ENCODE peak calls at places on chromosome 6, in seven cellular contexts. L is D341Med, E is HT-29, G is pons, V is neural crest cell, U is GM04503, Z is Right ventricle myocardium superior. R is an unnamed sample.

GRCh38 chr6:163414117-163414366 is 476 bp upstream of the QKI start:
- DNase-seq in U (no peak), E (no peak), G (no peak), V (no peak), L (no peak), Z (no peak), R (no peak)

GRCh38 chr6:149306967-149307366 is 10.5 kb upstream of the TAB2 start:
- DNase-seq in L (no peak), E (no peak), U (no peak), Z (no peak), G (no peak), V (no peak), R (no peak)

GRCh38 chr6:89536230-89536629 is 102.3 kb downstream of the LYRM2 start:
- DNase-seq in Z (no peak), G (no peak), L (no peak), V (no peak), U (no peak), E (no peak), R (no peak)

GRCh38 chr6:136408205-136408604 is 118.6 kb upstream of the BCLAF1 start:
- DNase-seq in Z (no peak), G (no peak), U (peak; percentile 24), L (no peak), E (peak; percentile 39), V (no peak), R (no peak)

GRCh38 chr6:147540075-147540474 is 31.6 kb downstream of the SAMD5 start:
- DNase-seq in V (no peak), E (no peak), L (no peak), U (no peak), Z (no peak), G (no peak), R (no peak)

GRCh38 chr6:62740596-62740995 is 454.6 kb upstream of the KHDRBS2 start:
- DNase-seq in Z (peak; percentile 17), U (no peak), G (no peak), E (no peak), V (no peak), L (no peak), R (no peak)

GRCh38 chr6:16056263-16056870 is 72.5 kb upstream of the MYLIP start:
- DNase-seq in U (peak; percentile 10), G (no peak), V (no peak), L (no peak), Z (no peak), E (no peak), R (no peak)

GRCh38 chr6:4041480-4041879 is 37.5 kb downstream of the FAM217A start:
- DNase-seq in V (no peak), L (no peak), G (no peak), Z (no peak), U (no peak), E (no peak), R (no peak)

GRCh38 chr6:44036196-44036595 is 91.1 kb downstream of the MRPL14 start:
- DNase-seq in U (no peak), E (no peak), Z (peak; percentile 20), G (no peak), L (no peak), V (no peak), R (peak; percentile 41)

GRCh38 chr6:71280701-71281100 is 7.9 kb upstream of the OGFRL1 start:
- DNase-seq in V (no peak), G (no peak), E (no peak), Z (no peak), L (no peak), U (no peak), R (no peak)

GRCh38 chr6:54737247-54737646 is 109.3 kb upstream of the FAM83B start:
- DNase-seq in G (no peak), E (no peak), Z (no peak), L (peak; percentile 15), V (no peak), U (no peak), R (no peak)

GRCh38 chr6:129507059-129507807 is 202.7 kb downstream of the ARHGAP18 start:
- DNase-seq in V (no peak), L (no peak), G (no peak), Z (no peak), U (no peak), E (peak; percentile 49), R (no peak)

GRCh38 chr6:134911532-134911931 is 38.4 kb downstream of the ALDH8A1 start:
- DNase-seq in G (no peak), U (peak; percentile 67), E (no peak), V (no peak), L (no peak), Z (no peak), R (no peak)

GRCh38 chr6:132813173-132813856 is 1.1 kb upstream of the RPS12 start:
- DNase-seq in V (no peak), L (no peak), U (no peak), Z (peak; percentile 52), G (peak; percentile 80), E (peak; percentile 69), R (peak; percentile 70)

GRCh38 chr6:9252784-9253183 is 817.4 kb upstream of the SLC35B3 start:
- DNase-seq in V (no peak), Z (no peak), E (no peak), G (no peak), L (no peak), U (no peak), R (no peak)

GRCh38 chr6:79614326-79615285 is 16.5 kb upstream of the SH3BGRL2 start:
- DNase-seq in E (no peak), U (no peak), Z (no peak), V (no peak), L (no peak), G (no peak), R (no peak)

GRCh38 chr6:6434151-6434550 is 113.7 kb upstream of the F13A1 start:
- DNase-seq in Z (no peak), V (no peak), L (no peak), U (no peak), E (no peak), G (no peak), R (no peak)

GRCh38 chr6:166567813-166568212 is 18.7 kb downstream of the RAMACL start:
- DNase-seq in V (no peak), U (no peak), G (no peak), L (no peak), E (no peak), Z (no peak), R (no peak)

GRCh38 chr6:116482780-116483179 is 21.6 kb downstream of the CALHM6 start:
- DNase-seq in Z (no peak), L (no peak), U (no peak), E (no peak), V (no peak), G (no peak), R (no peak)

GRCh38 chr6:136751478-136751956 is 40.8 kb downstream of the MAP3K5 start:
- DNase-seq in L (no peak), E (no peak), U (no peak), V (no peak), G (peak; percentile 22), Z (no peak), R (no peak)

GRCh38 chr6:83429269-83429668 is 1.6 kb downstream of the ME1 start:
- DNase-seq in U (no peak), Z (no peak), V (no peak), L (no peak), E (no peak), G (no peak), R (no peak)

GRCh38 chr6:154606457-154606856 is 96.0 kb upstream of the CNKSR3 start:
- DNase-seq in G (no peak), V (no peak), U (no peak), Z (no peak), E (no peak), L (no peak), R (no peak)

GRCh38 chr6:113642714-113643442 is 214.3 kb upstream of the MARCKS start:
- DNase-seq in L (no peak), V (no peak), Z (no peak), E (peak; percentile 97), G (no peak), U (no peak), R (no peak)

GRCh38 chr6:31379850-31380249 is 22.9 kb upstream of the HLA-B start:
- DNase-seq in Z (no peak), U (no peak), E (no peak), L (no peak), V (no peak), G (no peak), R (no peak)

GRCh38 chr6:139996253-139996834 is 621.9 kb upstream of the CITED2 start:
- DNase-seq in U (no peak), E (peak; percentile 50), L (no peak), G (no peak), Z (no peak), V (no peak), R (no peak)

GRCh38 chr6:139439278-139439813 is 64.9 kb upstream of the CITED2 start:
- DNase-seq in Z (no peak), E (no peak), U (no peak), G (no peak), V (no peak), L (no peak), R (no peak)

GRCh38 chr6:373773-374724 is 17.5 kb upstream of the IRF4 start:
- DNase-seq in V (no peak), Z (peak; percentile 44), L (no peak), G (no peak), U (no peak), E (no peak), R (peak; percentile 56)

GRCh38 chr6:155604991-155605390 is 149.4 kb upstream of the NOX3 start:
- DNase-seq in U (no peak), Z (no peak), L (no peak), V (no peak), E (no peak), G (no peak), R (no peak)

GRCh38 chr6:74598473-74599393 is 607.1 kb downstream of the COL12A1 start:
- DNase-seq in Z (no peak), E (no peak), L (no peak), G (no peak), U (peak; percentile 73), V (no peak), R (no peak)

GRCh38 chr6:66421570-66421969 is 714.5 kb upstream of the EYS start:
- DNase-seq in Z (no peak), U (no peak), V (peak; percentile 30), L (peak; percentile 30), G (no peak), E (peak; percentile 12), R (no peak)

GRCh38 chr6:107114872-107115694 is at the start of gene BEND3:
- DNase-seq in Z (peak; percentile 69), G (no peak), U (no peak), L (peak; percentile 80), E (peak; percentile 32), V (peak; percentile 29), R (no peak)

GRCh38 chr6:100366419-100366818 is 98.3 kb downstream of the SIM1 start:
- DNase-seq in E (no peak), L (no peak), Z (no peak), U (no peak), G (no peak), V (no peak), R (no peak)

GRCh38 chr6:132131777-132132176 is 180.6 kb upstream of the CCN2 start:
- DNase-seq in E (peak; percentile 61), Z (no peak), L (no peak), U (peak; percentile 99), G (no peak), V (no peak), R (peak; percentile 80)